ENCODE peak calls at places on chromosomes 3 and 15, in six cellular contexts. One of them, this sample, is unnamed.

GRCh38 chr15:32649336-32649735 is 7.8 kb downstream of the SCG5 start:
- DNase-seq in cardiac fibroblast: peak; percentile 47
- DNase-seq in H9: no peak
- DNase-seq in GM12864: no peak
- DNase-seq in AG04449: no peak
- DNase-seq in GM13977: no peak
- DNase-seq in this sample: no peak

GRCh38 chr15:40539030-40539429 is 25.8 kb downstream of the CCDC32 start:
- DNase-seq in cardiac fibroblast: no peak
- DNase-seq in H9: no peak
- DNase-seq in GM12864: no peak
- DNase-seq in AG04449: no peak
- DNase-seq in GM13977: no peak
- DNase-seq in this sample: peak; percentile 72

GRCh38 chr3:143433787-143434378 is 314.3 kb downstream of the CHST2 start:
- DNase-seq in cardiac fibroblast: no peak
- DNase-seq in H9: no peak
- DNase-seq in GM12864: no peak
- DNase-seq in AG04449: no peak
- DNase-seq in GM13977: peak; percentile 19
- DNase-seq in this sample: no peak

GRCh38 chr3:189909573-189909972 is 211.1 kb downstream of the P3H2 start:
- DNase-seq in cardiac fibroblast: no peak
- DNase-seq in H9: no peak
- DNase-seq in GM12864: no peak
- DNase-seq in AG04449: no peak
- DNase-seq in GM13977: no peak
- DNase-seq in this sample: no peak

GRCh38 chr3:20076296-20076997 is 36.2 kb downstream of the KAT2B start:
- DNase-seq in cardiac fibroblast: no peak
- DNase-seq in H9: no peak
- DNase-seq in GM12864: no peak
- DNase-seq in AG04449: no peak
- DNase-seq in GM13977: no peak
- DNase-seq in this sample: no peak

GRCh38 chr3:187952849-187953248 is 201.1 kb upstream of the LPP start:
- DNase-seq in cardiac fibroblast: no peak
- DNase-seq in H9: peak; percentile 33
- DNase-seq in GM12864: no peak
- DNase-seq in AG04449: no peak
- DNase-seq in GM13977: no peak
- DNase-seq in this sample: no peak

GRCh38 chr3:52291508-52292181 is 4.0 kb downstream of the GLYCTK start:
- DNase-seq in cardiac fibroblast: peak; percentile 39
- DNase-seq in H9: no peak
- DNase-seq in GM12864: no peak
- DNase-seq in AG04449: no peak
- DNase-seq in GM13977: peak; percentile 79
- DNase-seq in this sample: peak; percentile 63

GRCh38 chr3:184949570-184949969 is 137.6 kb downstream of the VPS8 start:
- DNase-seq in cardiac fibroblast: no peak
- DNase-seq in H9: no peak
- DNase-seq in GM12864: no peak
- DNase-seq in AG04449: no peak
- DNase-seq in GM13977: no peak
- DNase-seq in this sample: no peak

GRCh38 chr15:80834906-80835305 is 55.7 kb downstream of the CEMIP start:
- DNase-seq in cardiac fibroblast: no peak
- DNase-seq in H9: no peak
- DNase-seq in GM12864: no peak
- DNase-seq in AG04449: no peak
- DNase-seq in GM13977: no peak
- DNase-seq in this sample: no peak

GRCh38 chr3:13656584-13657301 is 107.8 kb downstream of the FBLN2 start:
- DNase-seq in cardiac fibroblast: no peak
- DNase-seq in H9: no peak
- DNase-seq in GM12864: no peak
- DNase-seq in AG04449: no peak
- DNase-seq in GM13977: no peak
- DNase-seq in this sample: no peak

GRCh38 chr3:45978348-45978747 is 17.3 kb downstream of the FYCO1 start:
- DNase-seq in cardiac fibroblast: no peak
- DNase-seq in H9: no peak
- DNase-seq in GM12864: no peak
- DNase-seq in AG04449: no peak
- DNase-seq in GM13977: no peak
- DNase-seq in this sample: no peak

GRCh38 chr3:192366916-192367315 is 360.4 kb downstream of the FGF12 start:
- DNase-seq in cardiac fibroblast: no peak
- DNase-seq in H9: no peak
- DNase-seq in GM12864: no peak
- DNase-seq in AG04449: no peak
- DNase-seq in GM13977: no peak
- DNase-seq in this sample: no peak

GRCh38 chr3:61372723-61373122 is 121.5 kb upstream of the FHIT start:
- DNase-seq in cardiac fibroblast: no peak
- DNase-seq in H9: no peak
- DNase-seq in GM12864: no peak
- DNase-seq in AG04449: no peak
- DNase-seq in GM13977: no peak
- DNase-seq in this sample: no peak

DNA sequence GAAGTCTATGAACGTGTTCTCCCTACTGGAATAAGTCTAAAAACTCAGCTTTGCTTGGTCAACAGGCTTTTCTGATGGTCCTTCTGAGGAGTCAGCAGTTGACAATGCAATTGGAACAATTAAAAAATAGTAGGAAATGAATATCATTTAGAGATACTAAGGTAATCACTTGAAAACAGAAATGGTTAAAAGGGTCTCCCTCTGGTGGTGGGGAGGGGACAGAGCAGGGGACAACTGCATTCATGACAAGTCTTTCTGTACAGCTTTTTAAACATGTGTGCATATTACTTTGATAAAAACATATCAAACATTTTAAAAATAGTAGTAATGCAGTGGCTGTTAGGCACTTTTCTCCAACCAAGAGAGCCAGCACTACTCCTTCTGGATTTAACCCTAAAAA is 119.9 kb upstream of the FHIT start:
- DNase-seq in cardiac fibroblast: peak; percentile 14
- DNase-seq in H9: no peak
- DNase-seq in GM12864: no peak
- DNase-seq in AG04449: no peak
- DNase-seq in GM13977: peak; percentile 18
- DNase-seq in this sample: peak; percentile 35
- TF ChIP-seq CTCF in cardiac fibroblast: peak; percentile 30
- TF ChIP-seq CTCF in H9: peak; percentile 91
- TF ChIP-seq CTCF in GM12864: peak; percentile 67
- TF ChIP-seq CTCF in AG04449: peak; percentile 28
- TF ChIP-seq CTCF in GM13977: peak; percentile 64
- TF ChIP-seq CTCF in this sample: peak; percentile 86

GRCh38 chr3:1275495-1275894 is 182.7 kb downstream of the CNTN6 start:
- DNase-seq in cardiac fibroblast: no peak
- DNase-seq in H9: peak; percentile 41
- DNase-seq in GM12864: no peak
- DNase-seq in AG04449: no peak
- DNase-seq in GM13977: no peak
- DNase-seq in this sample: peak; percentile 14
- TF ChIP-seq CTCF in cardiac fibroblast: no peak
- TF ChIP-seq CTCF in H9: peak; percentile 73
- TF ChIP-seq CTCF in GM12864: peak; percentile 23
- TF ChIP-seq CTCF in AG04449: no peak
- TF ChIP-seq CTCF in GM13977: peak; percentile 59
- TF ChIP-seq CTCF in this sample: peak; percentile 19

GRCh38 chr15:56291741-56292140 is 48.1 kb upstream of the RFX7 start:
- DNase-seq in cardiac fibroblast: no peak
- DNase-seq in H9: no peak
- DNase-seq in GM12864: no peak
- DNase-seq in AG04449: no peak
- DNase-seq in GM13977: no peak
- DNase-seq in this sample: no peak

GRCh38 chr15:56292546-56293316 is 49.1 kb upstream of the RFX7 start:
- DNase-seq in cardiac fibroblast: no peak
- DNase-seq in H9: no peak
- DNase-seq in GM12864: no peak
- DNase-seq in AG04449: no peak
- DNase-seq in GM13977: no peak
- DNase-seq in this sample: no peak

GRCh38 chr15:56298723-56299122 is 55.0 kb upstream of the RFX7 start:
- DNase-seq in cardiac fibroblast: no peak
- DNase-seq in H9: no peak
- DNase-seq in GM12864: no peak
- DNase-seq in AG04449: no peak
- DNase-seq in GM13977: no peak
- DNase-seq in this sample: no peak

GRCh38 chr15:56293495-56294292 is 50.0 kb upstream of the RFX7 start:
- DNase-seq in cardiac fibroblast: no peak
- DNase-seq in H9: no peak
- DNase-seq in GM12864: no peak
- DNase-seq in AG04449: no peak
- DNase-seq in GM13977: no peak
- DNase-seq in this sample: no peak

DNA sequence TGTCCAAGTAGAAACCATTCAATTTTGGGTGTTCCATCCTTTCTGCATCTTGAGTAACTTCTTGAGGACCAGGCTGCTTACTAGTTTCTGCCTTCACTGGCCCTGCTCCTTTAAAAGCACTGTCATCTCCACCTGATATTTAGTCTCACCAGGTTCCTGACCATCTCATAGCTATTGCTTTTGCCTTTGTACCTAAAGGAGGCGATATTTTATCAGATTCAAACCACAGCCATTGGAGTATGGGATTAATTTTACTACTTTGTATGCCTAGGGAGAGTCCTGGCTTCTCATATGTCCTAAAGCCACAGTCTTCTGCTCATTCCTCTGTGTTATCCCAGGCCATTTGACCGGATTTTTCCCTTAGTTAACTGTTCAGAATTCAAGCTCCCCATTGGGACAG is 51.8 kb upstream of the RFX7 start:
- DNase-seq in cardiac fibroblast: no peak
- DNase-seq in H9: no peak
- DNase-seq in GM12864: no peak
- DNase-seq in AG04449: no peak
- DNase-seq in GM13977: no peak
- DNase-seq in this sample: no peak
- TF ChIP-seq CTCF in cardiac fibroblast: no peak
- TF ChIP-seq CTCF in H9: peak; percentile 36
- TF ChIP-seq CTCF in GM12864: no peak
- TF ChIP-seq CTCF in AG04449: no peak
- TF ChIP-seq CTCF in GM13977: peak; percentile 24
- TF ChIP-seq CTCF in this sample: no peak

GRCh38 chr15:101723874-101724674 is at the start of gene TARS3:
- DNase-seq in cardiac fibroblast: peak; percentile 90
- DNase-seq in H9: peak; percentile 95
- DNase-seq in GM12864: peak; percentile 56
- DNase-seq in AG04449: no peak
- DNase-seq in GM13977: peak; percentile 98
- DNase-seq in this sample: peak; percentile 98
- TF ChIP-seq CTCF in cardiac fibroblast: peak; percentile 2
- TF ChIP-seq CTCF in H9: peak; percentile 27
- TF ChIP-seq CTCF in GM12864: peak; percentile 17
- TF ChIP-seq CTCF in AG04449: peak; percentile 24
- TF ChIP-seq CTCF in GM13977: peak; percentile 35
- TF ChIP-seq CTCF in this sample: no peak

GRCh38 chr15:77235566-77235965 is 164.7 kb upstream of the TSPAN3 start:
- DNase-seq in cardiac fibroblast: no peak
- DNase-seq in H9: no peak
- DNase-seq in GM12864: no peak
- DNase-seq in AG04449: no peak
- DNase-seq in GM13977: no peak
- DNase-seq in this sample: no peak
- TF ChIP-seq CTCF in cardiac fibroblast: no peak
- TF ChIP-seq CTCF in H9: no peak
- TF ChIP-seq CTCF in GM12864: no peak
- TF ChIP-seq CTCF in AG04449: no peak
- TF ChIP-seq CTCF in GM13977: no peak
- TF ChIP-seq CTCF in this sample: no peak

DNA sequence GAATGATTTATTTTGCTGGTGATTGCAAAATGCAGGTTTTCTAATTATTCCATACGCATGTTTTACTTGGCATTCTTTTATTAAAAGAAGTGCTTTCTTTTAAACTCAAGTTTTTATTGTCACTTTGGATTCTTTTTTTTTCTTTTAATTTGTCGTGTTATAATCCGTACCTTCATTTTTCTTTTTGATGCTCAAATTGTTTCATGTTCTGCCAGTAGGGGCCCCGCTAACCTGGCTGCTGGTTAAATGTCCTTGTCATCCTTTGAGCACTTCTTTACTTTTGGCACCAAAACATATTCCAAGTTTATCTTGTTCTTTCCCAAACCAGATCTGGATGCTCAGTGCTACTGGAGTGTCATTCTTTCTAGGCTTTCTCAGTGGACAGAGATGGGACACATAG is 31.6 kb downstream of the MED12L start:
- DNase-seq in cardiac fibroblast: no peak
- DNase-seq in H9: no peak
- DNase-seq in GM12864: no peak
- DNase-seq in AG04449: no peak
- DNase-seq in GM13977: no peak
- DNase-seq in this sample: no peak
- TF ChIP-seq CTCF in cardiac fibroblast: no peak
- TF ChIP-seq CTCF in H9: peak; percentile 36
- TF ChIP-seq CTCF in GM12864: no peak
- TF ChIP-seq CTCF in AG04449: no peak
- TF ChIP-seq CTCF in GM13977: no peak
- TF ChIP-seq CTCF in this sample: no peak

This sample was measured in nephron progenitor cell.